ENCODE peak calls at places on chromosomes 11 and 22, in five cellular contexts. One of them, this sample, is unnamed.

GRCh38 chr11:72951193-72951592 is 137.0 kb downstream of the ATG16L2 start:
- DNase-seq in foreskin keratinocyte: peak
- DNase-seq in left ventricle myocardium inferior: no peak
- DNase-seq in tibial artery: no peak
- DNase-seq in progenitor cell of endocrine pancreas: no peak
- DNase-seq in this sample: peak

GRCh38 chr22:50531546-50532352 is 1.9 kb upstream of the TYMP start:
- DNase-seq in foreskin keratinocyte: peak
- DNase-seq in left ventricle myocardium inferior: peak
- DNase-seq in tibial artery: peak
- DNase-seq in progenitor cell of endocrine pancreas: no peak
- DNase-seq in this sample: peak

GRCh38 chr22:40654522-40655167 is 18.1 kb upstream of the MRTFA start:
- DNase-seq in left ventricle myocardium inferior: peak
- DNase-seq in progenitor cell of endocrine pancreas: no peak
- DNase-seq in tibial artery: peak
- DNase-seq in foreskin keratinocyte: no peak
- DNase-seq in this sample: no peak

GRCh38 chr11:128039140-128040021 is 548.0 kb downstream of the ETS1 start:
- DNase-seq in tibial artery: peak
- DNase-seq in foreskin keratinocyte: peak
- DNase-seq in left ventricle myocardium inferior: no peak
- DNase-seq in progenitor cell of endocrine pancreas: no peak
- DNase-seq in this sample: peak

GRCh38 chr11:108751444-108751843 is 86.6 kb downstream of the DDX10 start:
- DNase-seq in foreskin keratinocyte: no peak
- DNase-seq in progenitor cell of endocrine pancreas: no peak
- DNase-seq in left ventricle myocardium inferior: no peak
- DNase-seq in tibial artery: no peak
- DNase-seq in this sample: no peak

GRCh38 chr22:24466831-24467249 is 28.3 kb upstream of the UPB1 start:
- DNase-seq in progenitor cell of endocrine pancreas: no peak
- DNase-seq in foreskin keratinocyte: no peak
- DNase-seq in tibial artery: no peak
- DNase-seq in left ventricle myocardium inferior: peak
- DNase-seq in this sample: no peak

GRCh38 chr11:112352907-112353306 is 92.2 kb upstream of the PLET1 start:
- DNase-seq in progenitor cell of endocrine pancreas: no peak
- DNase-seq in left ventricle myocardium inferior: no peak
- DNase-seq in foreskin keratinocyte: no peak
- DNase-seq in tibial artery: no peak
- DNase-seq in this sample: no peak

GRCh38 chr11:46380340-46381045 is 976 bp upstream of the MDK start:
- DNase-seq in foreskin keratinocyte: no peak
- DNase-seq in progenitor cell of endocrine pancreas: peak
- DNase-seq in tibial artery: peak
- DNase-seq in left ventricle myocardium inferior: peak
- DNase-seq in this sample: peak

GRCh38 chr11:38718659-38719058 is 2120.6 kb upstream of the RAG2 start:
- DNase-seq in foreskin keratinocyte: peak
- DNase-seq in left ventricle myocardium inferior: no peak
- DNase-seq in tibial artery: no peak
- DNase-seq in progenitor cell of endocrine pancreas: no peak
- DNase-seq in this sample: no peak

GRCh38 chr22:37357471-37357870 is 69.8 kb downstream of the ELFN2 start:
- DNase-seq in tibial artery: no peak
- DNase-seq in foreskin keratinocyte: no peak
- DNase-seq in left ventricle myocardium inferior: no peak
- DNase-seq in progenitor cell of endocrine pancreas: no peak
- DNase-seq in this sample: no peak

DNA sequence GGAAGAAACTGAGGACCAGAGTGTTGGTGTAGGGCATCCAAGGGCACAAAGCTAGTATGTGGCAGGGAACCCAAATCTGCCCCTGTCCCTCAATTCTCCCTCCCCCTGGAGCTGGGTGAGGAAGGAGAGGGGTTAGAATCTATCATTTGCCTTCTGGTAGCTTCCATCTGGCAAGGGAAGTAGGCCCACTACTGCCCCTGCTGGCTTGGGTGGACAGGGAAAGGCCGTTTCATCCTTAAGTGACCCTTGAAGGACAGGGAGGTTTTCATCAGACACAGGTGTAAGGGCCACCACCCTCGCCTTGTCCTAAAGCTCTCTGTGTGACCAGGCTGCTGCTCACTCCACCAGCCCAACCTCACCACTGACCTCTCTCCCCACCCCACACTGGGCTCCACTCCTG is 22.1 kb downstream of the NECTIN1 start:
- DNase-seq in left ventricle myocardium inferior: no peak
- DNase-seq in foreskin keratinocyte: no peak
- DNase-seq in tibial artery: no peak
- DNase-seq in progenitor cell of endocrine pancreas: no peak
- DNase-seq in this sample: no peak
- TF ChIP-seq CTCF in left ventricle myocardium inferior: no peak
- TF ChIP-seq CTCF in foreskin keratinocyte: peak
- TF ChIP-seq CTCF in tibial artery: no peak
- TF ChIP-seq CTCF in progenitor cell of endocrine pancreas: peak
- TF ChIP-seq CTCF in this sample: peak

DNA sequence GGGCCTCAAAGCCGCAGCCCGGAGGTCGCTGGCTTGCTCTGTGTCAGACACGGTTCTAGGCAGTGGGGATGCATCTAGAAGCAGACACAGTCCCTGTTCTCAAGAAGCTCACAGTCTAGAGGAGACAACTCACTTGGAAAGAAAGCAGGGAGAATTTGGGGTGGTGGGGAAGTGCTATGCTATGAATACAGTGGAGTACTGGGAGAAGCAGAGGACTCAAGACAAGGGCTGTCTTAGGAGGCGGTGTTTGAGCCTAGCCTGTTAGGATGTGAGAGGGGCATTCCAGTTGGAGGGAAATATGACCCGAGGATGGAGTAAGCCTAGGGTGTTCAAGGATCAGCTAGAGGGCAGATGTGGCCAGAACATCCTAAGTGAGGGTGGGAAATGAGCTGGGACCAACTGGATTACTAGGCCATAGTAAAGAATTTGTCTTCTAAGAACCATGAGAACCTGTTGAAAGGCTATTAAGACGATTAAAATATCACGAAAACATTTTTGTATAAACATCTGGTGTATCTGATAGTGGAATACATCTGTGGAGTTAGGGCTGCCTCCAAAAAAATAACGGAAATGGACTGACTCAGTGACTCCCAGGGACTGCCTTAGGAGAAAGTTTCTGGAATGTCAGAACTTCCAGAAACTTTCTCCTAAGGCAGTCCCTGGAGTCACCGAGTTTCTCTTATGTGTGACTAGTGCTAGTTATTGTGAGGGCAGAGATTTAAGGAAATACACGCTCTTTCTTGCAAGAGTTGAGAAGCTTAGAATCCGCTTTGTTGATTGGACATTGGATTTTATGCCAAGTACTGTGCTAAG is 1.1 kb upstream of the PITPNB start:
- DNase-seq in tibial artery: peak
- DNase-seq in progenitor cell of endocrine pancreas: no peak
- DNase-seq in foreskin keratinocyte: peak
- DNase-seq in left ventricle myocardium inferior: no peak
- DNase-seq in this sample: no peak
- TF ChIP-seq CTCF in tibial artery: no peak
- TF ChIP-seq CTCF in progenitor cell of endocrine pancreas: no peak
- TF ChIP-seq CTCF in foreskin keratinocyte: peak
- TF ChIP-seq CTCF in left ventricle myocardium inferior: no peak
- TF ChIP-seq CTCF in this sample: no peak

GRCh38 chr22:47841166-47841565 is 1078.7 kb downstream of the TBC1D22A start:
- DNase-seq in left ventricle myocardium inferior: no peak
- DNase-seq in tibial artery: no peak
- DNase-seq in foreskin keratinocyte: no peak
- DNase-seq in progenitor cell of endocrine pancreas: no peak
- DNase-seq in this sample: no peak

GRCh38 chr22:47839586-47840245 is 1077.3 kb downstream of the TBC1D22A start:
- DNase-seq in progenitor cell of endocrine pancreas: no peak
- DNase-seq in foreskin keratinocyte: no peak
- DNase-seq in left ventricle myocardium inferior: no peak
- DNase-seq in tibial artery: no peak
- DNase-seq in this sample: no peak

GRCh38 chr22:47837703-47838102 is 1075.3 kb downstream of the TBC1D22A start:
- DNase-seq in tibial artery: no peak
- DNase-seq in progenitor cell of endocrine pancreas: no peak
- DNase-seq in foreskin keratinocyte: no peak
- DNase-seq in left ventricle myocardium inferior: no peak
- DNase-seq in this sample: no peak

GRCh38 chr22:47846206-47846605 is 1083.8 kb downstream of the TBC1D22A start:
- DNase-seq in tibial artery: no peak
- DNase-seq in progenitor cell of endocrine pancreas: no peak
- DNase-seq in foreskin keratinocyte: no peak
- DNase-seq in left ventricle myocardium inferior: no peak
- DNase-seq in this sample: no peak

DNA sequence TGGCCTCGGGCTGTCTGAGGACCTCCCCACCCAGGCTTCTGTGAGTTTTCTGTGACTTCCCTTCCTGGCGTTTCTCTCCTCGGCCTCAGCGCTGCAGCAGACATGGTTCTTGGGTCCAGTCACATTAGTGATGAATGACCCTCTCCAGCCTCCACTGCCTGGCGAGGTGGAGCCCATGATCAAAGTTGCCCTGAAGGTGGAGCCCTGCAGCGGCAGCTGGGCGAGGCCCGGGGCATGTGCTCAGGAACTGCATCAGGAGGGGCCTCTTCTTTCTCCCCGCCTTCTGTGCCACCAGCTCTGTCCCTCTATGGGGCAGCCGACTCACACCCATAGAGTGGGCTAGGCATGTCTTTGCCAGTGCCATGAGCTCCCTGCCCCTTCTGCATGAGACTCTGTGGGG is 1079.7 kb downstream of the TBC1D22A start:
- DNase-seq in foreskin keratinocyte: no peak
- DNase-seq in progenitor cell of endocrine pancreas: no peak
- DNase-seq in tibial artery: no peak
- DNase-seq in left ventricle myocardium inferior: no peak
- DNase-seq in this sample: no peak
- TF ChIP-seq CTCF in foreskin keratinocyte: no peak
- TF ChIP-seq CTCF in progenitor cell of endocrine pancreas: no peak
- TF ChIP-seq CTCF in tibial artery: no peak
- TF ChIP-seq CTCF in left ventricle myocardium inferior: no peak
- TF ChIP-seq CTCF in this sample: no peak

GRCh38 chr11:44223261-44223660 is 86.7 kb downstream of the ALX4 start:
- DNase-seq in tibial artery: no peak
- DNase-seq in progenitor cell of endocrine pancreas: no peak
- DNase-seq in foreskin keratinocyte: peak
- DNase-seq in left ventricle myocardium inferior: no peak
- DNase-seq in this sample: no peak

GRCh38 chr11:44224867-44225501 is 85.0 kb downstream of the ALX4 start:
- DNase-seq in progenitor cell of endocrine pancreas: no peak
- DNase-seq in left ventricle myocardium inferior: no peak
- DNase-seq in tibial artery: no peak
- DNase-seq in foreskin keratinocyte: no peak
- DNase-seq in this sample: no peak

GRCh38 chr11:44221992-44222391 is 87.9 kb downstream of the ALX4 start:
- DNase-seq in progenitor cell of endocrine pancreas: no peak
- DNase-seq in tibial artery: no peak
- DNase-seq in left ventricle myocardium inferior: no peak
- DNase-seq in foreskin keratinocyte: no peak
- DNase-seq in this sample: no peak

GRCh38 chr11:44219830-44220778 is 89.8 kb downstream of the ALX4 start:
- DNase-seq in tibial artery: no peak
- DNase-seq in left ventricle myocardium inferior: no peak
- DNase-seq in foreskin keratinocyte: peak
- DNase-seq in progenitor cell of endocrine pancreas: no peak
- DNase-seq in this sample: no peak

GRCh38 chr11:44221486-44221885 is 88.5 kb downstream of the ALX4 start:
- DNase-seq in foreskin keratinocyte: no peak
- DNase-seq in tibial artery: no peak
- DNase-seq in progenitor cell of endocrine pancreas: no peak
- DNase-seq in left ventricle myocardium inferior: no peak
- DNase-seq in this sample: no peak
- TF ChIP-seq CTCF in foreskin keratinocyte: no peak
- TF ChIP-seq CTCF in tibial artery: no peak
- TF ChIP-seq CTCF in progenitor cell of endocrine pancreas: no peak
- TF ChIP-seq CTCF in left ventricle myocardium inferior: no peak
- TF ChIP-seq CTCF in this sample: no peak

GRCh38 chr11:68854273-68854958 is 12.7 kb upstream of the CPT1A start:
- DNase-seq in foreskin keratinocyte: no peak
- DNase-seq in tibial artery: no peak
- DNase-seq in left ventricle myocardium inferior: no peak
- DNase-seq in progenitor cell of endocrine pancreas: no peak
- DNase-seq in this sample: no peak

GRCh38 chr11:68852628-68853027 is 10.9 kb upstream of the CPT1A start:
- DNase-seq in tibial artery: no peak
- DNase-seq in foreskin keratinocyte: no peak
- DNase-seq in progenitor cell of endocrine pancreas: no peak
- DNase-seq in left ventricle myocardium inferior: no peak
- DNase-seq in this sample: no peak

GRCh38 chr11:68857037-68857586 is 15.4 kb upstream of the CPT1A start:
- DNase-seq in foreskin keratinocyte: no peak
- DNase-seq in tibial artery: no peak
- DNase-seq in progenitor cell of endocrine pancreas: no peak
- DNase-seq in left ventricle myocardium inferior: no peak
- DNase-seq in this sample: no peak

GRCh38 chr11:68859123-68859522 is 17.4 kb upstream of the CPT1A start:
- DNase-seq in tibial artery: no peak
- DNase-seq in foreskin keratinocyte: no peak
- DNase-seq in progenitor cell of endocrine pancreas: no peak
- DNase-seq in left ventricle myocardium inferior: no peak
- DNase-seq in this sample: no peak

GRCh38 chr11:68855205-68855978 is 13.7 kb upstream of the CPT1A start:
- DNase-seq in left ventricle myocardium inferior: peak
- DNase-seq in foreskin keratinocyte: no peak
- DNase-seq in tibial artery: peak
- DNase-seq in progenitor cell of endocrine pancreas: peak
- DNase-seq in this sample: no peak
- TF ChIP-seq CTCF in left ventricle myocardium inferior: no peak
- TF ChIP-seq CTCF in foreskin keratinocyte: no peak
- TF ChIP-seq CTCF in tibial artery: peak
- TF ChIP-seq CTCF in progenitor cell of endocrine pancreas: peak
- TF ChIP-seq CTCF in this sample: no peak

This sample was measured in CD14-positive monocyte.